ENCODE peak calls at places on chromosomes 1 and 21, in four cellular contexts. L is Karpas-422, X is upper lobe of right lung, T is right atrium auricular region. P is an unnamed sample. For H3K36me3, the result is how much of the 10 kb centered on the place peaks cover.

GRCh38 chr21:44461438-44462089 is 6.3 kb downstream of the LRRC3 start:
- DNase-seq in L (no peak), X (no peak), T (no peak), P (no peak)

GRCh38 chr1:228158151-228158571 is 7.4 kb upstream of the IBA57 start:
- DNase-seq in L (no peak), X (peak), T (no peak), P (no peak)

GRCh38 chr1:201708085-201708512 is 120.9 kb upstream of the IPO9 start:
- DNase-seq in L (no peak), X (no peak), T (no peak), P (no peak)

GRCh38 chr1:219650880-219651279 is 38.0 kb upstream of the ZC3H11B start:
- DNase-seq in L (no peak), X (no peak), T (no peak), P (no peak)

GRCh38 chr21:32422064-32422463 is 9.6 kb downstream of the EVA1C start:
- DNase-seq in L (no peak), X (no peak), T (no peak), P (no peak)

GRCh38 chr1:23304140-23304620 is 39.9 kb downstream of the HNRNPR start:
- DNase-seq in L (no peak), X (no peak), T (no peak), P (no peak)

GRCh38 chr21:37710555-37711293 is 205.5 kb downstream of the KCNJ6 start:
- DNase-seq in L (no peak), X (no peak), T (no peak), P (no peak)

GRCh38 chr1:228379165-228379460 is 27.5 kb downstream of the TRIM11 start:
- DNase-seq in L (no peak), X (peak), T (no peak), P (no peak)

GRCh38 chr1:91900538-91900937 is 14.6 kb upstream of the TGFBR3 start:
- DNase-seq in L (no peak), X (no peak), T (no peak), P (no peak)

GRCh38 chr21:26130249-26130896 is 40.2 kb downstream of the APP start:
- DNase-seq in L (no peak), X (no peak), T (no peak), P (no peak)
- H3K36me3 ChIP-seq in L (under half), X (under half), T (under half), P (under half)

DNA sequence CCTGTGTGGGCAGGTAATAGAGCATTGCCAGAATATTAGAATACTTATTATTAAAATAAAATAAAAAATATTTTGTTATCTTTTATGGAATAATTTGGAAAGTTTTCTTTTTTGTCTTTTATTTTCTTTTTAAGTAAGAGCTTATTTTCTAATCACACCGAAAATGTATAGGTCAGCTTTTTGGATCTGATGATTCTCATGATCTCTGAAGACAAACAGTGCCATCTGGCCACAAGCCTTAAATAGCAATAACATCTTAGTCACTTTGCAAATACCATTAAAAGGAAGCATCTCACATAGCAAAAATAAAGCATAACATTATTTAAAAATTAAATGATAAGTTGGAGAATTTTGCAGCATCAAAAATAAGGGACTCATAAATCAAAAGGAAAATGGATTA is 213.8 kb downstream of the PLA2G4A start:
- DNase-seq in L (no peak), X (no peak), T (no peak), P (no peak)
- H3K36me3 ChIP-seq in L (under half), X (under half), T (under half), P (under half)

GRCh38 chr1:158951956-158952355 is 20.6 kb downstream of the PYHIN1 start:
- DNase-seq in L (no peak), X (no peak), T (no peak), P (no peak)
- H3K36me3 ChIP-seq in L (under half), X (under half), T (under half), P (under half)

DNA sequence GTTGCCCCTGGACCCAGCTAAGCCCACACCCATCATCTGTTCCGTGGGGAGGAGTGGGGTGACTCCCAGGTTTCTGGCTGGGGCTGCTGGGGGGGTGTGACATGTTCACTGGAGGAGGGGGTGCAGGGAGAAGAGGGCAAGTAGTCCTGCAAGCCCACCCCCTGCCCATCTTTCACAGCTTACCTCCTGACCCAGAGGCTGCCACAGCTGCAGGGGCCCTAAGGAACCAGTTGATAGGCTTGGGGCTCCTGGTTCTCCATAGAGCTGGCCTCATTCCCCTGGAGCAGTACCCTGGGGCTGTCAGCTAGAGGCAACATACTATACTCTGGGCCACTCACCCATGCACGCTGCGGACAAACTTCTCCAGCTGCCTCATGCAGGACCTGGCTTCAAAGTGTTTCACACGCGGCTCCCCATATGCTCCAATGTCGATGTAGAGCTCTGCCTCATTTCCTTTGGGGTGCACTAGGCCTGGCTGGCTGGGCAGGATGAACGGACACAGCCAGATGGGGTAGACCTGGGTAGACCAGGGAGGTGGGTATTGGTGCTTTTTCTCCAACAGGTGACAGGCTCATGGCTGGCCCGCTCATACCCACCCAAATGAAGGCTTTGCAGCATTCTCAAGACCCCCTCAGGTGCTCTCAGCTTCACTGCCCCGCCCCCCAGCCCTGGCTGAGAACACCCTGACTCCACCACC is 33.8 kb downstream of the DHCR24 start:
- DNase-seq in L (no peak), X (peak), T (no peak), P (no peak)
- H3K36me3 ChIP-seq in L (under half), X (under half), T (under half), P (under half)

GRCh38 chr1:15214507-15214906 is 32.5 kb upstream of the FHAD1 start:
- DNase-seq in L (no peak), X (peak), T (no peak), P (no peak)
- H3K36me3 ChIP-seq in L (under half), X (under half), T (under half), P (under half)

GRCh38 chr1:182872881-182873280 is 33.7 kb downstream of the DHX9 start:
- DNase-seq in L (no peak), X (no peak), T (no peak), P (no peak)

GRCh38 chr1:182863940-182864339 is 24.8 kb downstream of the DHX9 start:
- DNase-seq in L (no peak), X (no peak), T (no peak), P (no peak)

DNA sequence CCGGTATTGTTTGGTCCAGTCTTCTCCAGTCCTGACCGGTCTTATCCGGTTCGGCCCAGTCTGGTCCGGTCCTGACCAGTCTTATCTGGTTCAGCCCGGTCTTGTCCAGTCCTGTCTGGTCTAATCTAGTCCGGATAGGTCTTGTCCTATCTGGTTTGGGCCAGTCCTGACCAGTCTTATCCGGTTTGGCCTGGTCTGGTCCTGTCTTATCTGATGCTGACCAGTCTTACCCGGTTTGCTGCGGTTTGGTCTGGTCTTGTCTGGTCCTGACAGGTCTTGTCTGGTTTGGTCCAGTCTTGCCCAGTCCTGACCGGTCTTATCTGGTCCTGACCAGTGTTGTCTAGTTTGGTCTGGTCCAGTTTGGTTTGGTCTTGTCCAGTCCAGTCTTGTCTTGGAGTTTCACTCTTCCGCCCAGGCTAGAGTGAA is 30.1 kb downstream of the DHX9 start:
- DNase-seq in L (no peak), X (no peak), T (no peak), P (no peak)
- H3K36me3 ChIP-seq in L (half or more), X (half or more), T (half or more), P (half or more)

DNA sequence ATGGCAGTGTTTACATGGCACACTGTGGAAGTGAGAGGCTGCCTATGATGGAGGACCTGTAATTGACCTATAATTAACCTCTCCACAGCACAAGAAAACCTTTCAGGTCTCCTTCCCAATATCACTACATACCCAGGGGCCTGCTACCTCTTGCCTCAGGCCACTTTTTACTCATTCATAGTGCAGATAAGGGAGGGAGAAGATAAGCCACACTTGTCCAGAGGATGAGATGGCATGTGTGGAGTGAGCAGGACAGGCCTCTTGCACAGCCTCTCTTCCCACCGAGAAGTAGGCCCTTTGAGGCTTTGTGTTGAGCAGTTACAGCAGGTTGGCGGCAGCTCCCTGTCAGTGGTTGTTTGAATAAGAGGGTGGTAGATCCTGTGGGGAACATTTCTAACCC is 31.1 kb upstream of the IKBKE start:
- DNase-seq in L (no peak), X (no peak), T (no peak), P (no peak)
- H3K36me3 ChIP-seq in L (under half), X (half or more), T (under half), P (under half)

GRCh38 chr1:43421396-43421795 is 31.7 kb downstream of the SZT2 start:
- DNase-seq in L (no peak), X (no peak), T (no peak), P (no peak)
- H3K36me3 ChIP-seq in L (under half), X (half or more), T (half or more), P (half or more)

GRCh38 chr1:150622219-150622975 is 7.0 kb downstream of the ENSA start:
- DNase-seq in L (no peak), X (no peak), T (peak), P (peak)

GRCh38 chr1:150626150-150626549 is 3.3 kb downstream of the ENSA start:
- DNase-seq in L (no peak), X (no peak), T (no peak), P (no peak)

GRCh38 chr1:150620919-150621318 is 8.5 kb downstream of the ENSA start:
- DNase-seq in L (no peak), X (no peak), T (no peak), P (no peak)

GRCh38 chr1:150619576-150620509 is 9.6 kb downstream of the ENSA start:
- DNase-seq in L (peak), X (no peak), T (no peak), P (no peak)

GRCh38 chr1:150621497-150622113 is 7.8 kb downstream of the ENSA start:
- DNase-seq in L (peak), X (no peak), T (peak), P (peak)
- H3K36me3 ChIP-seq in L (under half), X (half or more), T (half or more), P (under half)

P was measured in ascending aorta.